ENCODE peak calls at places on chromosomes 7 and 10, in seven cellular contexts. One of them, this sample, is unnamed.

GRCh38 chr7:114209968-114210367 is 204.6 kb upstream of the FOXP2 start:
- DNase-seq in lung: no peak
- DNase-seq in hypothalamus: no peak
- DNase-seq in GOT3: no peak
- DNase-seq in LHCN-M2: no peak
- DNase-seq in Caki2: no peak
- DNase-seq in NCI-H2081: no peak
- DNase-seq in this sample: no peak

GRCh38 chr10:6136215-6137201 is 47.7 kb downstream of the RBM17 start:
- DNase-seq in Caki2: peak; percentile 39
- DNase-seq in NCI-H2081: no peak
- DNase-seq in hypothalamus: peak; percentile 22
- DNase-seq in lung: no peak
- DNase-seq in LHCN-M2: peak; percentile 63
- DNase-seq in GOT3: no peak
- DNase-seq in this sample: no peak

GRCh38 chr7:129664029-129665012 is 52.8 kb downstream of the NRF1 start:
- DNase-seq in hypothalamus: no peak
- DNase-seq in LHCN-M2: peak; percentile 86
- DNase-seq in Caki2: peak; percentile 58
- DNase-seq in GOT3: no peak
- DNase-seq in NCI-H2081: peak; percentile 62
- DNase-seq in lung: no peak
- DNase-seq in this sample: peak; percentile 29

GRCh38 chr10:50577681-50578350 is 45.9 kb downstream of the SGMS1 start:
- DNase-seq in hypothalamus: no peak
- DNase-seq in Caki2: no peak
- DNase-seq in NCI-H2081: no peak
- DNase-seq in GOT3: no peak
- DNase-seq in lung: no peak
- DNase-seq in LHCN-M2: peak; percentile 39
- DNase-seq in this sample: no peak

GRCh38 chr10:29828978-29829377 is 194.2 kb upstream of the SVIL start:
- DNase-seq in Caki2: no peak
- DNase-seq in NCI-H2081: no peak
- DNase-seq in LHCN-M2: no peak
- DNase-seq in GOT3: no peak
- DNase-seq in hypothalamus: no peak
- DNase-seq in lung: no peak
- DNase-seq in this sample: no peak

GRCh38 chr10:29109700-29110099 is 179.2 kb upstream of the LYZL1 start:
- DNase-seq in Caki2: no peak
- DNase-seq in GOT3: no peak
- DNase-seq in lung: no peak
- DNase-seq in LHCN-M2: no peak
- DNase-seq in hypothalamus: no peak
- DNase-seq in NCI-H2081: no peak
- DNase-seq in this sample: no peak

GRCh38 chr7:47803846-47804245 is 144.4 kb downstream of the PKD1L1 start:
- DNase-seq in hypothalamus: no peak
- DNase-seq in LHCN-M2: peak; percentile 84
- DNase-seq in lung: no peak
- DNase-seq in GOT3: no peak
- DNase-seq in NCI-H2081: peak; percentile 81
- DNase-seq in Caki2: no peak
- DNase-seq in this sample: no peak

GRCh38 chr7:17674166-17674955 is 265.9 kb downstream of the SNX13 start:
- DNase-seq in Caki2: peak; percentile 68
- DNase-seq in hypothalamus: no peak
- DNase-seq in LHCN-M2: no peak
- DNase-seq in NCI-H2081: no peak
- DNase-seq in lung: no peak
- DNase-seq in GOT3: no peak
- DNase-seq in this sample: no peak

GRCh38 chr7:99843808-99844207 is 16.0 kb downstream of the CYP3A43 start:
- DNase-seq in lung: no peak
- DNase-seq in GOT3: no peak
- DNase-seq in hypothalamus: no peak
- DNase-seq in LHCN-M2: peak; percentile 59
- DNase-seq in Caki2: no peak
- DNase-seq in NCI-H2081: no peak
- DNase-seq in this sample: no peak

GRCh38 chr10:21020545-21020944 is 123.4 kb upstream of the NEBL start:
- DNase-seq in Caki2: no peak
- DNase-seq in GOT3: no peak
- DNase-seq in lung: no peak
- DNase-seq in LHCN-M2: peak; percentile 31
- DNase-seq in hypothalamus: no peak
- DNase-seq in NCI-H2081: no peak
- DNase-seq in this sample: no peak

GRCh38 chr7:87853237-87853864 is 22.8 kb downstream of the SLC25A40 start:
- DNase-seq in LHCN-M2: peak; percentile 72
- DNase-seq in lung: no peak
- DNase-seq in GOT3: no peak
- DNase-seq in hypothalamus: no peak
- DNase-seq in Caki2: no peak
- DNase-seq in NCI-H2081: no peak
- DNase-seq in this sample: no peak

This sample was measured in NCI-H1436 treated with DMSO at 0.1 percent for 48 hours.